ENCODE peak calls at places on chromosome 13, in four cellular contexts. D, G, F and X are unnamed samples.

GRCh38 chr13:39052944-39053343 is 14.7 kb downstream of the NHLRC3 start:
- DNase-seq in D (no peak), G (no peak), F (no peak), X (no peak)

GRCh38 chr13:41916173-41916954 is 44.5 kb downstream of the VWA8 start:
- DNase-seq in D (peak), G (no peak), F (no peak), X (peak)

GRCh38 chr13:41494202-41494601 is 36.9 kb downstream of the RGCC start:
- DNase-seq in D (no peak), G (no peak), F (no peak), X (no peak)

GRCh38 chr13:84645196-84646071 is 763.2 kb upstream of the SLITRK1 start:
- DNase-seq in D (peak), G (no peak), F (no peak), X (no peak)

GRCh38 chr13:22134261-22134660 is 463.4 kb downstream of the FGF9 start:
- DNase-seq in D (no peak), G (no peak), F (no peak), X (no peak)

GRCh38 chr13:32535140-32535539 is 3.5 kb downstream of the N4BP2L2 start:
- DNase-seq in D (no peak), G (no peak), F (no peak), X (no peak)

GRCh38 chr13:77514336-77514726 is 21.2 kb upstream of the SCEL start:
- DNase-seq in D (no peak), G (no peak), F (no peak), X (no peak)

GRCh38 chr13:110127986-110128511 is 178.9 kb downstream of the COL4A1 start:
- DNase-seq in D (peak), G (no peak), F (no peak), X (no peak)

GRCh38 chr13:23842406-23842805 is 46.8 kb downstream of the MIPEP start:
- DNase-seq in D (no peak), G (peak), F (no peak), X (no peak)

GRCh38 chr13:77919351-77920294 is 992 bp upstream of the EDNRB start:
- DNase-seq in D (peak), G (peak), F (peak), X (peak)

GRCh38 chr13:37918116-37919100 is 48.8 kb upstream of the TRPC4 start:
- DNase-seq in D (no peak), G (peak), F (peak), X (no peak)

GRCh38 chr13:27450921-27451461 is 627 bp upstream of the MTIF3 start:
- DNase-seq in D (peak), G (peak), F (peak), X (peak)

GRCh38 chr13:113655358-113656014 is 2.5 kb downstream of the ATP4B start:
- DNase-seq in D (no peak), G (no peak), F (no peak), X (no peak)

GRCh38 chr13:102286326-102286725 is 115.5 kb downstream of the FGF14 start:
- DNase-seq in D (peak), G (no peak), F (no peak), X (no peak)

GRCh38 chr13:40613192-40613818 is 53.1 kb downstream of the FOXO1 start:
- DNase-seq in D (no peak), G (no peak), F (no peak), X (peak)

GRCh38 chr13:20702945-20703784 is at the start of gene IL17D:
- DNase-seq in D (no peak), G (peak), F (peak), X (peak)

GRCh38 chr13:45196622-45197021 is 4.2 kb downstream of the KCTD4 start:
- DNase-seq in D (peak), G (no peak), F (no peak), X (no peak)

GRCh38 chr13:45361596-45362206 is 20.7 kb upstream of the TPT1 start:
- DNase-seq in D (peak), G (no peak), F (no peak), X (no peak)

GRCh38 chr13:32001392-32001768 is 30.2 kb upstream of the FRY start:
- DNase-seq in D (peak), G (peak), F (peak), X (peak)

GRCh38 chr13:112447761-112448603 is 71.8 kb downstream of the SPACA7 start:
- DNase-seq in D (no peak), G (no peak), F (no peak), X (no peak)

GRCh38 chr13:51364404-51365008 is 25.0 kb downstream of the SERPINE3 start:
- DNase-seq in D (peak), G (no peak), F (no peak), X (peak)

GRCh38 chr13:67015976-67016600 is 214.0 kb downstream of the PCDH9 start:
- DNase-seq in D (no peak), G (no peak), F (no peak), X (no peak)

GRCh38 chr13:94168784-94169512 is 310.5 kb downstream of the DCT start:
- DNase-seq in D (peak), G (no peak), F (no peak), X (no peak)

GRCh38 chr13:111031531-111031961 is 83.6 kb upstream of the ARHGEF7 start:
- DNase-seq in D (peak), G (no peak), F (no peak), X (no peak)

GRCh38 chr13:102569488-102569887 is 27.3 kb upstream of the TPP2 start:
- DNase-seq in D (peak), G (no peak), F (no peak), X (no peak)

GRCh38 chr13:33676045-33676699 is 141.8 kb upstream of the RFC3 start:
- DNase-seq in D (no peak), G (no peak), F (no peak), X (peak)

GRCh38 chr13:52850396-52851152 is 2.1 kb upstream of the PCDH8 start:
- DNase-seq in D (peak), G (peak), F (peak), X (peak)

GRCh38 chr13:50552424-50552966 is 291.0 kb downstream of the DLEU7 start:
- DNase-seq in D (no peak), G (no peak), F (no peak), X (no peak)

GRCh38 chr13:39484506-39485313 is 118.3 kb downstream of the LHFPL6 start:
- DNase-seq in D (peak), G (no peak), F (no peak), X (peak)

GRCh38 chr13:49652691-49653305 is 24.5 kb downstream of the ARL11 start:
- DNase-seq in D (no peak), G (peak), F (peak), X (peak)

GRCh38 chr13:50539791-50540530 is 303.5 kb downstream of the DLEU7 start:
- DNase-seq in D (no peak), G (no peak), F (no peak), X (no peak)

GRCh38 chr13:113209336-113209879 is at the start of gene CUL4A:
- DNase-seq in D (peak), G (peak), F (peak), X (no peak)

GRCh38 chr13:67231481-67231940 is 1.4 kb upstream of the PCDH9 start:
- DNase-seq in D (peak), G (peak), F (no peak), X (no peak)

GRCh38 chr13:73695325-73695724 is 438.9 kb downstream of the KLF12 start:
- DNase-seq in D (no peak), G (no peak), F (no peak), X (no peak)

GRCh38 chr13:73697166-73697565 is 437.0 kb downstream of the KLF12 start:
- DNase-seq in D (peak), G (no peak), F (no peak), X (no peak)

GRCh38 chr13:73696713-73697112 is 437.5 kb downstream of the KLF12 start:
- DNase-seq in D (no peak), G (no peak), F (no peak), X (no peak)

GRCh38 chr13:73691891-73692290 is 442.3 kb downstream of the KLF12 start:
- DNase-seq in D (no peak), G (no peak), F (no peak), X (no peak)

GRCh38 chr13:73693215-73693614 is 441.0 kb downstream of the KLF12 start:
- DNase-seq in D (peak), G (no peak), F (no peak), X (no peak)
- TF ChIP-seq EZH2 in D (no peak), G (no peak), F (no peak), X (no peak)

GRCh38 chr13:30696278-30697176 is 38.8 kb upstream of the ALOX5AP start:
- DNase-seq in D (peak), G (no peak), F (peak), X (no peak)
- H3K4me3 ChIP-seq in D (no peak), G (no peak), F (no peak), X (no peak)

DNA sequence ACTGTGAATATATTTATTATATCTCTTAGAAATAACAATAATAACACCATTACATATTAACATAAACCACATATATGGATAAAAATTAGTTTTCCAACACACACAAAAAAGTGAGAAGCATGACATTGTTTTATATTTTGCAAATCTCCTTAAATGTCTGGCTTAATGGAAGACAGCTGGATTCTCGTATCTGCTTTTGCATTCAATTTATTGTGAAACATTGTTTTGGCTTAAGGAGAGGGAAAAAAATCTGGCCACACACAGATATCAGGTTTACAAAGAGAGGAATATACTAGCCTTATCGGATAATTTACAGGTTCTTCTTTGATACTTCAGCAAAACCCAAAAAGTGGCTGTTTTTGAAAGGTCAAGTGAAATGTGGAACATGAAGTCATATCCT is 523.4 kb upstream of the ARGLU1 start:
- DNase-seq in D (no peak), G (no peak), F (no peak), X (no peak)
- TF ChIP-seq EZH2 in D (no peak), G (no peak), F (no peak), X (no peak)

DNA sequence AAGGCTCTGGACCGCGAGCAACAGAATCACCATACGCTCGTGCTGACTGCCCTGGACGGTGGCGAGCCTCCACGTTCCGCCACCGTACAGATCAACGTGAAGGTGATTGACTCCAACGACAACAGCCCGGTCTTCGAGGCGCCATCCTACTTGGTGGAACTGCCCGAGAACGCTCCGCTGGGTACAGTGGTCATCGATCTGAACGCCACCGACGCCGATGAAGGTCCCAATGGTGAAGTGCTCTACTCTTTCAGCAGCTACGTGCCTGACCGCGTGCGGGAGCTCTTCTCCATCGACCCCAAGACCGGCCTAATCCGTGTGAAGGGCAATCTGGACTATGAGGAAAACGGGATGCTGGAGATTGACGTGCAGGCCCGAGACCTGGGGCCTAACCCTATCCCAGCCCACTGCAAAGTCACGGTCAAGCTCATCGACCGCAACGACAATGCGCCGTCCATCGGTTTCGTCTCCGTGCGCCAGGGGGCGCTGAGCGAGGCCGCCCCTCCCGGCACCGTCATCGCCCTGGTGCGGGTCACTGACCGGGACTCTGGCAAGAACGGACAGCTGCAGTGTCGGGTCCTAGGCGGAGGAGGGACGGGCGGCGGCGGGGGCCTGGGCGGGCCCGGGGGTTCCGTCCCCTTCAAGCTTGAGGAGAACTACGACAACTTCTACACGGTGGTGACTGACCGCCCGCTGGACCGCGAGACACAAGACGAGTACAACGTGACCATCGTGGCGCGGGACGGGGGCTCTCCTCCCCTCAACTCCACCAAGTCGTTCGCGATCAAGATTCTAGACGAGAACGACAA is 1.8 kb downstream of the PCDH17 start:
- DNase-seq in D (peak), G (peak), F (peak), X (peak)
- H3K4me3 ChIP-seq in D (no peak), G (peak), F (peak), X (peak)

GRCh38 chr13:96089749-96090239 is at the start of gene HS6ST3:
- DNase-seq in D (peak), G (peak), F (peak), X (peak)
- TF ChIP-seq EZH2 in D (peak), G (no peak), F (peak), X (peak)

GRCh38 chr13:63189712-63190111 is 1774.1 kb upstream of the PCDH20 start:
- DNase-seq in D (no peak), G (no peak), F (no peak), X (no peak)

GRCh38 chr13:63190219-63190618 is 1774.6 kb upstream of the PCDH20 start:
- DNase-seq in D (peak), G (no peak), F (no peak), X (no peak)

DNA sequence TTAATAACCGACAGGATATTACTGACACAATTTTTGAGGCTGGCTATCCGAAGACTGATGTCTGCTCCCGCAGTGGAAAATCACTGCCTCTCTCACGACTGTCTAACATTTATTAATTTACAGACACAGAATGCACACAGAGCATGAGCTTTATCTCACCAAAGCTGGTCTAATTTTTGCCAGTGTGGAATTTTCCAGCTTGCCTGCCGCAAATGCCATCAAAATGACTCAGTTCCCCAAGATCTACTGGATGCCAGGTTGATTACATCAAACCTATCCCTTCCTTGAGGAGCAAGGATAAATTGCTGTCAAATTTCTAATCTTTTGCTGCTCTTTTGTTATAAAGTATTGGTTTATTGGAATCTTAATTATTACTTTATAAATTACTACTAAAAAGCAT is 1775.1 kb upstream of the PCDH20 start:
- DNase-seq in D (peak), G (no peak), F (no peak), X (no peak)
- H3K4me3 ChIP-seq in D (no peak), G (no peak), F (no peak), X (no peak)

DNA sequence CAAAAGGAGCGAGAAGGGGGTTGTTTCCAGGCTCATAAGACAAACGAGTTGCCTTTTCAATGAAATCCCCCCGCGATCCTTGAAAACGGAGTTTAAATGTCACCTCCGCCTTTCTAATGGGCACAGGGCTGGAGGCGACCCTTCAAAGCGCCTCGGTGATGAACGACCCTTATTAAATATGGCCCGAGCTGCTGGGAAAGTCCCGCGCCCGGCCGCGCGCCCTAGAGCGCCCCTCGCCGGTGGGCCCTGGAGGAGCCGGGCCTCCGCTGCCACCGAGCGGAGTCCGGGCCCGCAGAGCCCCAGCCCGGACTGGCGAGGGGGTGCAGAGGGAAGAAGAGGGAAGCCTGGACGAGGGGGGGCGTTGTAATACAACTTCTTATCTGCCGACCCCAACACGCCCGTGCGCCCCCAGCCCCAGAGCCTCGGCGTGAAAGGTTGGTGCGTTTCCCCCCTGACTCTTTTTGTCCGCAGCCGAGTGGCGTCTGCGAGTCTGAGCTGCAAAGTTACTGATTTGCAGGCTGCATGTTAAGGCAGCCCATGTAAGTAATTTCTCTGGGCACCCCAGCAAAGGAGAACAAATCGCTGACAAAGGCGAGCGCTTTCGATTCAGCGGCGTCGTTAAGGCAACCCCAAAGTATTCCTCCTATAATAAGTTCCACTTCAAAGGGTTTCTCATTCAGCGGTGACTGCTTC is 11.9 kb downstream of the ZIC5 start:
- DNase-seq in D (no peak), G (peak), F (peak), X (no peak)
- TF ChIP-seq EZH2 in D (no peak), G (no peak), F (no peak), X (peak)